ENCODE peak calls at places on chromosomes 12 and 14, in nine cellular contexts. U is IMR-90; I is WTC11; F is ovary; E is MM.1S; O is GM04504; T is stimulated activated CD4-positive, alpha-beta T cell treated with anti-CD3 and anti-CD28 coated beads, Interleukin-15, amount 100 ng/mL, for 24 hours; A is choroid plexus epithelial cell; J is iris pigment epithelial cell. B is an unnamed sample.

GRCh38 chr12:106769078-106769477 is 5.4 kb upstream of the RIC8B start:
- DNase-seq in T (no peak), U (peak), F (no peak), I (peak), O (no peak), J (no peak), E (no peak), A (no peak), B (peak)

GRCh38 chr12:20415013-20415412 is 46.7 kb downstream of the PDE3A start:
- DNase-seq in F (no peak), A (peak), T (no peak), E (no peak), I (no peak), U (no peak), O (no peak), J (peak), B (no peak)

GRCh38 chr12:81255947-81256346 is 178.1 kb downstream of the ACSS3 start:
- DNase-seq in T (no peak), O (no peak), A (no peak), J (no peak), E (no peak), U (no peak), I (no peak), F (no peak), B (peak)

GRCh38 chr12:61538951-61539350 is 721.3 kb upstream of the USP15 start:
- DNase-seq in O (no peak), U (no peak), I (peak), E (peak), T (no peak), J (no peak), F (no peak), A (peak), B (peak)

GRCh38 chr12:26987634-26988424 is 26.4 kb downstream of the TM7SF3 start:
- DNase-seq in F (no peak), J (peak), T (no peak), U (peak), E (no peak), A (peak), I (no peak), O (peak), B (no peak)

GRCh38 chr12:58502236-58502635 is 418.1 kb downstream of the LRIG3 start:
- DNase-seq in T (no peak), I (no peak), F (no peak), U (peak), E (peak), A (peak), O (peak), J (no peak), B (no peak)

GRCh38 chr12:60148831-60149230 is 553.0 kb downstream of the SLC16A7 start:
- DNase-seq in I (no peak), O (peak), J (peak), F (no peak), A (peak), E (no peak), T (no peak), U (peak), B (no peak)

GRCh38 chr12:16474801-16475200 is 127.4 kb downstream of the MGST1 start:
- DNase-seq in I (no peak), A (no peak), F (no peak), E (no peak), U (no peak), O (no peak), J (no peak), T (no peak), B (no peak)

GRCh38 chr12:47820631-47821345 is 1.1 kb upstream of the HDAC7 start:
- DNase-seq in O (peak), J (peak), U (peak), E (no peak), T (no peak), F (peak), I (peak), A (peak), B (peak)

GRCh38 chr12:77232045-77232444 is 166.7 kb upstream of the E2F7 start:
- DNase-seq in I (no peak), E (no peak), A (peak), J (peak), O (peak), U (peak), F (no peak), T (no peak), B (no peak)

GRCh38 chr12:13749380-13749779 is 232.0 kb downstream of the GRIN2B start:
- DNase-seq in T (no peak), O (no peak), I (peak), E (no peak), J (no peak), A (no peak), U (no peak), F (no peak), B (peak)

GRCh38 chr12:87509233-87509820 is 519.9 kb downstream of the C12orf50 start:
- DNase-seq in A (peak), T (no peak), U (peak), O (no peak), F (no peak), J (peak), I (no peak), E (peak), B (peak)

GRCh38 chr14:58633831-58634230 is 3.9 kb upstream of the DACT1 start:
- DNase-seq in I (no peak), E (no peak), F (no peak), T (no peak), A (no peak), O (no peak), J (no peak), U (peak), B (no peak)

GRCh38 chr12:93943766-93944165 is 204.6 kb upstream of the PLXNC1 start:
- DNase-seq in O (peak), J (peak), A (peak), F (no peak), U (peak), T (no peak), E (no peak), I (no peak), B (no peak)

GRCh38 chr12:128825845-128826244 is 2.1 kb upstream of the SLC15A4 start:
- DNase-seq in U (no peak), O (no peak), I (no peak), F (no peak), J (no peak), A (no peak), E (no peak), T (no peak), B (no peak)

GRCh38 chr14:30131698-30132097 is 204.1 kb upstream of the PRKD1 start:
- DNase-seq in E (no peak), I (no peak), U (no peak), F (no peak), T (no peak), J (no peak), A (no peak), O (no peak), B (no peak)

GRCh38 chr12:12172106-12172511 is 94.7 kb downstream of the LRP6 start:
- DNase-seq in A (peak), J (peak), I (no peak), O (peak), F (no peak), T (peak), U (peak), E (peak), B (no peak)

GRCh38 chr14:79500489-79500888 is 710.8 kb downstream of the DIO2 start:
- DNase-seq in T (no peak), U (no peak), J (no peak), E (no peak), I (no peak), O (no peak), F (no peak), A (no peak), B (no peak)

GRCh38 chr14:90905531-90905930 is 89.3 kb upstream of the TTC7B start:
- DNase-seq in T (no peak), E (no peak), J (no peak), A (no peak), O (no peak), I (no peak), F (no peak), U (no peak), B (no peak)

GRCh38 chr14:71089974-71090373 is 182.7 kb downstream of the PCNX1 start:
- DNase-seq in T (no peak), E (no peak), A (peak), J (peak), O (peak), F (no peak), U (peak), I (no peak), B (no peak)

GRCh38 chr12:52837341-52837741 is 3.2 kb upstream of the KRT79 start:
- DNase-seq in O (peak), T (peak), E (no peak), I (no peak), U (peak), A (peak), J (peak), F (no peak), B (no peak)

GRCh38 chr14:48398675-48399282 is 723.4 kb upstream of the MDGA2 start:
- DNase-seq in F (no peak), E (peak), J (peak), A (peak), T (no peak), O (no peak), U (peak), I (no peak), B (peak)

GRCh38 chr12:12007001-12007712 is 63.6 kb upstream of the BCL2L14 start:
- DNase-seq in A (peak), T (peak), O (no peak), E (no peak), I (no peak), F (no peak), U (peak), J (peak), B (no peak)

GRCh38 chr12:19979584-19979983 is 388.8 kb upstream of the PDE3A start:
- DNase-seq in F (no peak), I (no peak), J (no peak), T (no peak), A (no peak), O (no peak), U (no peak), E (no peak), B (no peak)